ENCODE peak calls at places on chromosomes 12 and 14, in nine cellular contexts. One of them, this sample, is unnamed.

GRCh38 chr12:132186208-132186856 is 42.1 kb downstream of the NOC4L start:
- DNase-seq in NCI-H2107: no peak
- DNase-seq in activated T-cell treated with anti-CD3 and anti-CD28 coated beads for 1 hour: no peak
- DNase-seq in tibial artery: no peak
- DNase-seq in SW480: no peak
- DNase-seq in MCF 10A: no peak
- DNase-seq in astrocyte: no peak
- DNase-seq in H4: no peak
- DNase-seq in aorta: no peak
- DNase-seq in this sample: no peak

GRCh38 chr12:52389313-52390207 is 4.1 kb upstream of the KRT84 start:
- DNase-seq in NCI-H2107: no peak
- DNase-seq in SW480: no peak
- DNase-seq in aorta: peak; percentile 41
- DNase-seq in astrocyte: peak; percentile 49
- DNase-seq in MCF 10A: no peak
- DNase-seq in tibial artery: no peak
- DNase-seq in H4: no peak
- DNase-seq in activated T-cell treated with anti-CD3 and anti-CD28 coated beads for 1 hour: no peak
- DNase-seq in this sample: no peak

GRCh38 chr14:61108742-61109141 is 127.7 kb downstream of the SLC38A6 start:
- DNase-seq in activated T-cell treated with anti-CD3 and anti-CD28 coated beads for 1 hour: no peak
- DNase-seq in MCF 10A: no peak
- DNase-seq in astrocyte: no peak
- DNase-seq in tibial artery: no peak
- DNase-seq in SW480: no peak
- DNase-seq in NCI-H2107: no peak
- DNase-seq in aorta: no peak
- DNase-seq in H4: no peak
- DNase-seq in this sample: no peak

GRCh38 chr12:30795660-30796507 is 41.1 kb upstream of the CAPRIN2 start:
- DNase-seq in aorta: peak; percentile 92
- DNase-seq in NCI-H2107: peak; percentile 25
- DNase-seq in SW480: peak; percentile 84
- DNase-seq in tibial artery: peak; percentile 78
- DNase-seq in activated T-cell treated with anti-CD3 and anti-CD28 coated beads for 1 hour: peak; percentile 12
- DNase-seq in astrocyte: peak; percentile 77
- DNase-seq in MCF 10A: peak; percentile 83
- DNase-seq in H4: peak; percentile 71
- DNase-seq in this sample: peak; percentile 40

GRCh38 chr12:49885663-49886461 is 17.8 kb downstream of the FAIM2 start:
- DNase-seq in aorta: no peak
- DNase-seq in SW480: no peak
- DNase-seq in NCI-H2107: no peak
- DNase-seq in astrocyte: no peak
- DNase-seq in MCF 10A: no peak
- DNase-seq in H4: no peak
- DNase-seq in tibial artery: no peak
- DNase-seq in activated T-cell treated with anti-CD3 and anti-CD28 coated beads for 1 hour: no peak
- DNase-seq in this sample: no peak

GRCh38 chr12:30991466-30991865 is 64.9 kb downstream of the TSPAN11 start:
- DNase-seq in MCF 10A: no peak
- DNase-seq in aorta: no peak
- DNase-seq in activated T-cell treated with anti-CD3 and anti-CD28 coated beads for 1 hour: no peak
- DNase-seq in H4: no peak
- DNase-seq in SW480: no peak
- DNase-seq in tibial artery: no peak
- DNase-seq in NCI-H2107: no peak
- DNase-seq in astrocyte: no peak
- DNase-seq in this sample: no peak

GRCh38 chr14:60002819-60003492 is 83.0 kb downstream of the LRRC9 start:
- DNase-seq in MCF 10A: no peak
- DNase-seq in astrocyte: no peak
- DNase-seq in tibial artery: no peak
- DNase-seq in SW480: no peak
- DNase-seq in activated T-cell treated with anti-CD3 and anti-CD28 coated beads for 1 hour: no peak
- DNase-seq in NCI-H2107: no peak
- DNase-seq in H4: no peak
- DNase-seq in aorta: no peak
- DNase-seq in this sample: no peak

GRCh38 chr12:121581681-121582439 is 1.0 kb upstream of the KDM2B start:
- DNase-seq in SW480: peak; percentile 36
- DNase-seq in tibial artery: peak; percentile 72
- DNase-seq in activated T-cell treated with anti-CD3 and anti-CD28 coated beads for 1 hour: no peak
- DNase-seq in H4: peak; percentile 20
- DNase-seq in aorta: no peak
- DNase-seq in MCF 10A: no peak
- DNase-seq in NCI-H2107: no peak
- DNase-seq in astrocyte: no peak
- DNase-seq in this sample: no peak

GRCh38 chr12:39292125-39292630 is 150.7 kb downstream of the KIF21A start:
- DNase-seq in H4: no peak
- DNase-seq in activated T-cell treated with anti-CD3 and anti-CD28 coated beads for 1 hour: no peak
- DNase-seq in MCF 10A: no peak
- DNase-seq in NCI-H2107: no peak
- DNase-seq in tibial artery: no peak
- DNase-seq in astrocyte: no peak
- DNase-seq in aorta: no peak
- DNase-seq in SW480: no peak
- DNase-seq in this sample: no peak

GRCh38 chr14:99666533-99666932 is 17.6 kb upstream of the CYP46A1 start:
- DNase-seq in NCI-H2107: no peak
- DNase-seq in SW480: no peak
- DNase-seq in H4: no peak
- DNase-seq in aorta: no peak
- DNase-seq in MCF 10A: no peak
- DNase-seq in tibial artery: no peak
- DNase-seq in activated T-cell treated with anti-CD3 and anti-CD28 coated beads for 1 hour: no peak
- DNase-seq in astrocyte: no peak
- DNase-seq in this sample: no peak

GRCh38 chr14:78455896-78456435 is 285.8 kb downstream of the NRXN3 start:
- DNase-seq in aorta: no peak
- DNase-seq in astrocyte: no peak
- DNase-seq in NCI-H2107: no peak
- DNase-seq in H4: no peak
- DNase-seq in activated T-cell treated with anti-CD3 and anti-CD28 coated beads for 1 hour: no peak
- DNase-seq in tibial artery: no peak
- DNase-seq in SW480: no peak
- DNase-seq in MCF 10A: no peak
- DNase-seq in this sample: no peak

GRCh38 chr14:100098171-100098570 is 32.9 kb downstream of the EVL start:
- DNase-seq in aorta: no peak
- DNase-seq in NCI-H2107: no peak
- DNase-seq in H4: no peak
- DNase-seq in activated T-cell treated with anti-CD3 and anti-CD28 coated beads for 1 hour: no peak
- DNase-seq in SW480: no peak
- DNase-seq in MCF 10A: no peak
- DNase-seq in tibial artery: peak; percentile 27
- DNase-seq in astrocyte: no peak
- DNase-seq in this sample: no peak

GRCh38 chr12:28390716-28391452 is 200.6 kb downstream of the CCDC91 start:
- DNase-seq in aorta: no peak
- DNase-seq in MCF 10A: peak; percentile 46
- DNase-seq in H4: no peak
- DNase-seq in activated T-cell treated with anti-CD3 and anti-CD28 coated beads for 1 hour: no peak
- DNase-seq in NCI-H2107: no peak
- DNase-seq in tibial artery: no peak
- DNase-seq in astrocyte: peak; percentile 44
- DNase-seq in SW480: no peak
- DNase-seq in this sample: no peak

GRCh38 chr12:93311827-93312226 is 65.9 kb upstream of the NUDT4 start:
- DNase-seq in activated T-cell treated with anti-CD3 and anti-CD28 coated beads for 1 hour: no peak
- DNase-seq in NCI-H2107: no peak
- DNase-seq in astrocyte: peak; percentile 47
- DNase-seq in H4: no peak
- DNase-seq in aorta: no peak
- DNase-seq in SW480: no peak
- DNase-seq in tibial artery: no peak
- DNase-seq in MCF 10A: no peak
- DNase-seq in this sample: no peak

GRCh38 chr14:85417396-85417795 is 112.5 kb upstream of the FLRT2 start:
- DNase-seq in NCI-H2107: no peak
- DNase-seq in aorta: no peak
- DNase-seq in activated T-cell treated with anti-CD3 and anti-CD28 coated beads for 1 hour: no peak
- DNase-seq in astrocyte: no peak
- DNase-seq in H4: no peak
- DNase-seq in MCF 10A: no peak
- DNase-seq in SW480: no peak
- DNase-seq in tibial artery: no peak
- DNase-seq in this sample: no peak

GRCh38 chr14:100286484-100287191 is 19.6 kb downstream of the SLC25A29 start:
- DNase-seq in astrocyte: no peak
- DNase-seq in H4: no peak
- DNase-seq in MCF 10A: no peak
- DNase-seq in SW480: no peak
- DNase-seq in activated T-cell treated with anti-CD3 and anti-CD28 coated beads for 1 hour: no peak
- DNase-seq in aorta: peak; percentile 71
- DNase-seq in NCI-H2107: no peak
- DNase-seq in tibial artery: no peak
- DNase-seq in this sample: no peak

GRCh38 chr12:116299064-116299463 is 21.6 kb upstream of the MED13L start:
- DNase-seq in NCI-H2107: no peak
- DNase-seq in H4: no peak
- DNase-seq in MCF 10A: no peak
- DNase-seq in SW480: no peak
- DNase-seq in aorta: no peak
- DNase-seq in tibial artery: no peak
- DNase-seq in astrocyte: no peak
- DNase-seq in activated T-cell treated with anti-CD3 and anti-CD28 coated beads for 1 hour: no peak
- DNase-seq in this sample: no peak

GRCh38 chr14:86626530-86626929 is 1096.6 kb downstream of the FLRT2 start:
- DNase-seq in aorta: no peak
- DNase-seq in SW480: no peak
- DNase-seq in H4: no peak
- DNase-seq in tibial artery: no peak
- DNase-seq in astrocyte: peak; percentile 13
- DNase-seq in activated T-cell treated with anti-CD3 and anti-CD28 coated beads for 1 hour: no peak
- DNase-seq in NCI-H2107: no peak
- DNase-seq in MCF 10A: no peak
- DNase-seq in this sample: no peak

GRCh38 chr14:54366726-54367707 is 29.8 kb upstream of the CDKN3 start:
- DNase-seq in H4: peak; percentile 65
- DNase-seq in astrocyte: peak; percentile 56
- DNase-seq in NCI-H2107: no peak
- DNase-seq in MCF 10A: peak; percentile 62
- DNase-seq in tibial artery: no peak
- DNase-seq in SW480: peak; percentile 57
- DNase-seq in aorta: no peak
- DNase-seq in activated T-cell treated with anti-CD3 and anti-CD28 coated beads for 1 hour: no peak
- DNase-seq in this sample: peak; percentile 53